ENCODE peak calls at places on chromosomes 2 and 18, in four cellular contexts. D is K562, V is GM12878, R is IMR-90. N is an unnamed sample.

GRCh38 chr18:8283901-8284585 is 325.2 kb upstream of the RAB12 start:
- DNase-seq in D (no peak), V (no peak), R (peak), N (peak)

GRCh38 chr2:42328148-42328833 is 32.7 kb downstream of the COX7A2L start:
- DNase-seq in R (peak), V (no peak), D (peak), N (peak)

GRCh38 chr2:148391324-148391723 is 253.2 kb upstream of the EPC2 start:
- DNase-seq in R (peak), V (no peak), D (no peak), N (peak)

GRCh38 chr2:241903121-241904010 is 33.8 kb downstream of the RTP5 start:
- DNase-seq in V (no peak), D (no peak), R (no peak), N (no peak)

GRCh38 chr2:186771395-186771794 is 77.5 kb downstream of the FAM171B start:
- DNase-seq in V (no peak), D (no peak), R (peak), N (no peak)

GRCh38 chr2:162123806-162124758 is 28.0 kb downstream of the GCG start:
- DNase-seq in D (peak), V (peak), R (peak), N (peak)

GRCh38 chr2:15588329-15588919 is 3.2 kb upstream of the DDX1 start:
- DNase-seq in R (peak), D (peak), V (no peak), N (peak)

GRCh38 chr2:70248810-70249438 is 496 bp upstream of the TIA1 start:
- DNase-seq in R (no peak), V (no peak), D (peak), N (no peak)

GRCh38 chr2:23585218-23585945 is 200.4 kb downstream of the KLHL29 start:
- DNase-seq in D (no peak), V (no peak), R (no peak), N (no peak)

GRCh38 chr2:240183370-240184197 is 43.1 kb upstream of the OTOS start:
- DNase-seq in R (no peak), D (no peak), V (no peak), N (no peak)

GRCh38 chr18:49018961-49019445 is 68.2 kb upstream of the SMAD7 start:
- DNase-seq in V (no peak), R (no peak), D (no peak), N (no peak)

GRCh38 chr2:127196998-127197397 is 23.1 kb downstream of the CYP27C1 start:
- DNase-seq in D (peak), R (no peak), V (peak), N (no peak)

GRCh38 chr2:126049461-126049860 is 606.5 kb upstream of the GYPC start:
- DNase-seq in V (no peak), R (no peak), D (no peak), N (no peak)

GRCh38 chr18:29840101-29840500 is 1202.4 kb downstream of the DSC3 start:
- DNase-seq in D (no peak), R (peak), V (no peak), N (no peak)

GRCh38 chr18:55018602-55019001 is 59.3 kb upstream of the CCDC68 start:
- DNase-seq in V (no peak), D (no peak), R (peak), N (peak)

GRCh38 chr2:44130441-44130840 is 38.2 kb upstream of the PPM1B start:
- DNase-seq in R (peak), D (peak), V (no peak), N (no peak)

GRCh38 chr2:128374711-128375413 is 56.2 kb upstream of the HS6ST1 start:
- DNase-seq in V (no peak), D (no peak), R (no peak), N (no peak)

GRCh38 chr18:7822435-7823425 is 255.6 kb downstream of the PTPRM start:
- DNase-seq in R (no peak), D (no peak), V (no peak), N (peak)

GRCh38 chr2:213751446-213751845 is 467.2 kb downstream of the SPAG16 start:
- DNase-seq in R (no peak), V (peak), D (no peak), N (no peak)

GRCh38 chr2:172280820-172281454 is 146.4 kb upstream of the ITGA6 start:
- DNase-seq in V (peak), R (no peak), D (no peak), N (no peak)

GRCh38 chr2:156800781-156801366 is 364.7 kb downstream of the GPD2 start:
- DNase-seq in D (no peak), R (no peak), V (no peak), N (no peak)

GRCh38 chr2:106876699-106877098 is 9.3 kb downstream of the ST6GAL2 start:
- DNase-seq in R (no peak), V (no peak), D (no peak), N (no peak)

GRCh38 chr2:58131191-58132011 is 84.8 kb downstream of the VRK2 start:
- DNase-seq in D (no peak), V (no peak), R (peak), N (peak)

GRCh38 chr2:178286636-178287035 is 92.3 kb downstream of the OSBPL6 start:
- DNase-seq in R (no peak), V (no peak), D (no peak), N (no peak)

DNA sequence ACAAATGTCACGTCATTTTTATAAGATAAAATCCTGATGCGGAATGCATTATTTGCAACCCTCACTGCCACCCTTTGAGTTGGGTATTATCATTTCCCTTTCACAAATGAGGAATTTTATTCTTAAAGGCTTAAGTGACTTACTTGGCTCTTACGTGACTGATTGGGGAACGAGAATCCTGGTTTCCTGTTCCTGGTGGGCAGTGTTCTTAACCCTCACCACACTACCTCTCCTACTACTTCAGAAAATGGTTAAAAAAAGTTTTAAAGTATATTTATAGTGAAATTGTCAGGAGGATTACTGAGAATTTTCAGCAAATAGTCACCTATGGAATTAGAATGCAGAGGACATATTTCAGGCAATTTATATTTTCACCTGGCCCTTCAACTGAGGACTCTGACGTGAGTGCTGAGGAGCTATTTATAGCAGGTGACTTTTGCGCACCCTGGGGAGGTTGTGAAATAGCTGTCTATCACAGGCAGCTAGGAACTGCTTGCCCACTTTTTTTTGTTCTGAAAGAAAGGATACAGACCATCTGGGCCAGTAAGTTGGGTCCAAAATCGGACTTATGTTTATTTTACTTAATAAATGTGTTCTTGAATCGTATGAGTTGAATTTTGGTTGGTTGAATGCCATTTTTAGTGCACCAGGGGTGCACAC is 18.7 kb upstream of the RASGRP3 start:
- DNase-seq in D (peak), R (no peak), V (no peak), N (no peak)
- TF ChIP-seq FOS in D (no peak), R (no peak), V (no peak), N (no peak)

GRCh38 chr2:114727012-114727411 is 284.6 kb downstream of the DPP10 start:
- DNase-seq in D (no peak), V (no peak), R (no peak), N (no peak)

GRCh38 chr2:114728372-114728771 is 285.9 kb downstream of the DPP10 start:
- DNase-seq in V (no peak), D (no peak), R (no peak), N (no peak)

GRCh38 chr2:114729025-114729424 is 286.6 kb downstream of the DPP10 start:
- DNase-seq in V (no peak), D (no peak), R (no peak), N (no peak)

DNA sequence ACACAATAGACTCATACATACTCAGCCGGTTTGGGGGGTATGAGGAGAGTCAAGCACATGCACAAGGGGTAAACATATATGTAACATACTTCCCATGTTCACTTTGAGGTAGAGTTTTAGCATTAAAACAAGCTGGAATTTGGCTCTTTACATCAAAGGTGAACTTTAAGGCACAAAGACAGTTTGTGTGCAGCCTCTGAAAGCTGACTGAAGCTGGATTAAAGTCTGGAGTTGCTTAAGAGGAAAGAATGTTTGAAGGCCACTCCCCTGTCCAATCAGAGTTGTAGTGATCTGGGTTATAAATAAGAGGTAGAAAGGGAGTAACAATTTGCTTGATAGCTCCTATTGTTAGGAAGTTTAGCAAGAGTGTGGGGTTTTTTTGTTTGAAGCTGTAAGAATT is 282.1 kb downstream of the DPP10 start:
- DNase-seq in D (no peak), R (no peak), V (no peak), N (no peak)
- H2AFZ ChIP-seq in D (no peak), R (no peak), V (no peak), N (no peak)

GRCh38 chr2:190468814-190469569 is 60.8 kb downstream of the MFSD6 start:
- DNase-seq in D (peak), V (no peak), R (peak), N (peak)
- TF ChIP-seq FOS in D (no peak), V (no peak), R (no peak), N (no peak)

GRCh38 chr2:75428060-75428459 is 132.7 kb downstream of the EVA1A start:
- DNase-seq in V (no peak), D (no peak), R (no peak), N (no peak)
- H2AFZ ChIP-seq in V (peak), D (no peak), R (no peak), N (no peak)

DNA sequence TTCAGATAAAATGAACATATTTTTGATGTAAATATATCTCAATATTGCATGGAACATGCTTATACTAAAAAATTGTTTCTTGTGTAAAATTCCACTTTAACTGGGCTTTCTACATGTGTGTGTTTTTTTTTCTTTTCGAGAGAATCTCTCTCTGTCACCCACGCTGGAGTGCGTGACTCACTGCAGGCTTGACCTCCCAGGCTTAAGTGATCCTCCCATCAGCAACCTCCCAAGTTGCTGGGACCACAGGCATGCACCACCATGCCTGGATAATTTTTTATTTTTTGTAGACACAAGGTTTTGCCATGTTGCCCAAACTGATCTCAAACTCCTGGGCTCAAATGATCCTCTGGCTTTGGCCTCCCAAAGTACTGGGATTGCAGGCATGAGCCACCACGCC is 254.6 kb downstream of the LOXHD1 start:
- DNase-seq in V (no peak), R (peak), D (no peak), N (no peak)
- TF ChIP-seq FOS in V (no peak), R (no peak), D (no peak), N (no peak)

GRCh38 chr2:67839242-67839641 is 223.6 kb downstream of the C1D start:
- DNase-seq in V (no peak), R (peak), D (no peak), N (no peak)
- H2AFZ ChIP-seq in V (no peak), R (no peak), D (no peak), N (no peak)

N was measured in endothelial cell of umbilical vein.